ENCODE peak calls at places on chromosomes 4 and X, in five cellular contexts. F is naive thymus-derived CD4-positive, alpha-beta T cell; U is HCT116; B is right cardiac atrium; T is cardiac muscle cell. Q is an unnamed sample.

GRCh38 chrX:134599173-134599914 is 58.9 kb downstream of the PLAC1 start:
- DNase-seq in F (no peak), U (no peak), B (no peak), T (no peak), Q (no peak)

GRCh38 chr4:69057620-69058409 is 38.5 kb upstream of the UGT2B7 start:
- DNase-seq in F (no peak), U (no peak), B (no peak), T (peak; percentile 5), Q (no peak)

GRCh38 chr4:168509786-168510185 is 12.9 kb downstream of the PALLD start:
- DNase-seq in F (peak; percentile 48), U (no peak), B (no peak), T (no peak), Q (no peak)

GRCh38 chr4:98642991-98643426 is 15.4 kb downstream of the TSPAN5 start:
- DNase-seq in F (no peak), U (peak; percentile 68), B (no peak), T (no peak), Q (no peak)

GRCh38 chr4:91325495-91325894 is 978.3 kb upstream of the GRID2 start:
- DNase-seq in F (no peak), U (peak; percentile 1), B (no peak), T (no peak), Q (no peak)

GRCh38 chr4:169044723-169045447 is 34.8 kb upstream of the CBR4 start:
- DNase-seq in F (no peak), U (no peak), B (no peak), T (no peak), Q (no peak)

GRCh38 chr4:139665690-139666529 is at the start of gene MGST2:
- DNase-seq in F (no peak), U (no peak), B (peak; percentile 91), T (peak; percentile 89), Q (peak; percentile 90)

GRCh38 chr4:123640271-123640670 is 243.7 kb downstream of the SPRY1 start:
- DNase-seq in F (no peak), U (no peak), B (no peak), T (no peak), Q (no peak)

GRCh38 chr4:575281-576141 is 584 bp downstream of the TMEM271 start:
- DNase-seq in F (no peak), U (no peak), B (peak; percentile 69), T (peak; percentile 92), Q (peak; percentile 64)

GRCh38 chrX:15242899-15243555 is 26.9 kb downstream of the ASB9 start:
- DNase-seq in F (peak; percentile 24), U (peak; percentile 43), B (no peak), T (peak; percentile 28), Q (no peak)

GRCh38 chrX:9352683-9353430 is 112.0 kb upstream of the TBL1X start:
- DNase-seq in F (peak; percentile 12), U (no peak), B (no peak), T (no peak), Q (peak; percentile 80)

GRCh38 chrX:47456080-47456479 is 26.9 kb downstream of the ZNF41 start:
- DNase-seq in F (no peak), U (no peak), B (peak; percentile 60), T (no peak), Q (no peak)

GRCh38 chrX:10902001-10902400 is 209.1 kb upstream of the HCCS start:
- DNase-seq in F (no peak), U (no peak), B (no peak), T (no peak), Q (no peak)

GRCh38 chr4:40246547-40246900 is 49.7 kb downstream of the RHOH start:
- DNase-seq in F (no peak), U (no peak), B (no peak), T (no peak), Q (no peak)
- H3K4me1 ChIP-seq in F (peaks cover 69% of the 10 kb centered on the region), U (peaks cover 5% of the 10 kb centered on the region), B (no peaks in the 10 kb centered on the region), T (no peaks in the 10 kb centered on the region), Q (peaks cover 63% of the 10 kb centered on the region)

DNA sequence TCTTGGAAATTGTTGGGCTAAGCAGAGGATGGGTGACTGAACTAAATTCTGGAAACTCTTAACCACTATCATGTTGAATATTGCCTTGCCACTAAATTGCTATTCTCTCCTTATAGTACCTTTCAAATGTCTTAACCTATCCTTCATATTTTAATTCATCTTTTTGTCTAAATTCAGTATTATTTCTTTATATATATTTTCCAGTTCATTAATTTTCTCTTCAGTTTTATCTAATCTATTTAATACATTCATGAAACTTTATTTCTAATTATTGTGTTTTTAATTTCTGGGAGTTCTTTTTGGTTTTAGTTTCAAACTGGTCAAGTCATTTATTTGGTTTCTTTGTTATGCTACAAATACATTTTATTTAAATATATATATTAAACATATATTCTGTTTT is 8.7 kb upstream of the GUCY1A1 start:
- DNase-seq in F (no peak), U (no peak), B (no peak), T (no peak), Q (no peak)
- H3K4me1 ChIP-seq in F (no peaks in the 10 kb centered on the region), U (no peaks in the 10 kb centered on the region), B (no peaks in the 10 kb centered on the region), T (peaks cover 9% of the 10 kb centered on the region), Q (no peaks in the 10 kb centered on the region)

GRCh38 chrX:129780441-129781105 is 824 bp downstream of the SASH3 start:
- DNase-seq in F (no peak), U (no peak), B (no peak), T (no peak), Q (peak; percentile 86)
- H3K4me1 ChIP-seq in F (peaks cover 55% of the 10 kb centered on the region), U (no peaks in the 10 kb centered on the region), B (no peaks in the 10 kb centered on the region), T (no peaks in the 10 kb centered on the region), Q (peaks cover 25% of the 10 kb centered on the region)

GRCh38 chrX:97405031-97405685 is 521.5 kb downstream of the RPA4 start:
- DNase-seq in F (no peak), U (no peak), B (no peak), T (no peak), Q (no peak)
- H3K4me1 ChIP-seq in F (no peaks in the 10 kb centered on the region), U (no peaks in the 10 kb centered on the region), B (no peaks in the 10 kb centered on the region), T (peaks cover 6% of the 10 kb centered on the region), Q (no peaks in the 10 kb centered on the region)

DNA sequence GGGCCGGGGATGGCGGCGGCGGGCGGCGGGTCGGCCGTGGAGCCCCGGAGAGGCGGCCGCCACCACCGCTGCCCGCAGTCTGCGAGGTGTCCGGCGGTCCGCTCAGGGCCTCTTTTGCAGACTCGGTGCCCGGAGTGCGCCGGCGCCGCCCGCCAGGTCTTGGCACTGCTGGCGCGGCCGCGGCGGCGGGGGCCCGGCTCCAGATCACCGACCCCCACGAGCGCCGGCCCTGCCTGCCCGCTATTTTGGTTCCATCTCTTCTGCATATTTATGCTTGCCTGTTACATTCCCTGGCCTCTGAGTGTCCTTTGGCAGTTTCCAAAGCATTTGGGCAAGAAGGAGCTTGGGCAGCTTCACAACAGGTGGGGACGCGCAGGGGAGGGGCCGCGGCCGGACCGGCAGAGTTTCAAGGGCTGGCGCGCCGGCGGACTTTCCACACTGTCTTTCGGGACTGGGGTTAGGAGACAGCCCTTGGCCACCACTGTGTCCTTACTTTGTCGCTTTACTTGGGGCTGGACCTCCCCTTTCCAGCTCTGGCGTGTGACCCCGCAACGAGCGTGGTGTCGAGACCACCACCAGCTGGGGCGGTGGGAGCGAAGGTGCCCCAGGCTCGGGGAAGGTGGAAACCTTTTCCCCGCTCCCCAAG is 668 bp upstream of the TAPT1 start:
- DNase-seq in F (peak; percentile 40), U (no peak), B (peak; percentile 84), T (peak; percentile 74), Q (peak; percentile 91)
- H3K4me1 ChIP-seq in F (peaks cover 28% of the 10 kb centered on the region), U (no peaks in the 10 kb centered on the region), B (peaks cover 3% of the 10 kb centered on the region), T (peaks cover 21% of the 10 kb centered on the region), Q (peaks cover 75% of the 10 kb centered on the region)

GRCh38 chrX:81868979-81869378 is 667.1 kb downstream of the SH3BGRL start:
- DNase-seq in F (no peak), U (no peak), B (peak; percentile 15), T (no peak), Q (no peak)
- H3K4me1 ChIP-seq in F (no peaks in the 10 kb centered on the region), U (no peaks in the 10 kb centered on the region), B (no peaks in the 10 kb centered on the region), T (no peaks in the 10 kb centered on the region), Q (no peaks in the 10 kb centered on the region)

GRCh38 chrX:71542825-71543224 is 9.9 kb downstream of the OGT start:
- DNase-seq in F (no peak), U (no peak), B (no peak), T (no peak), Q (no peak)

GRCh38 chrX:71542411-71542810 is 9.5 kb downstream of the OGT start:
- DNase-seq in F (no peak), U (no peak), B (no peak), T (no peak), Q (no peak)

GRCh38 chrX:71541546-71542022 is 8.7 kb downstream of the OGT start:
- DNase-seq in F (no peak), U (no peak), B (no peak), T (no peak), Q (no peak)

GRCh38 chrX:71545364-71545763 is 12.5 kb downstream of the OGT start:
- DNase-seq in F (no peak), U (no peak), B (no peak), T (no peak), Q (no peak)

DNA sequence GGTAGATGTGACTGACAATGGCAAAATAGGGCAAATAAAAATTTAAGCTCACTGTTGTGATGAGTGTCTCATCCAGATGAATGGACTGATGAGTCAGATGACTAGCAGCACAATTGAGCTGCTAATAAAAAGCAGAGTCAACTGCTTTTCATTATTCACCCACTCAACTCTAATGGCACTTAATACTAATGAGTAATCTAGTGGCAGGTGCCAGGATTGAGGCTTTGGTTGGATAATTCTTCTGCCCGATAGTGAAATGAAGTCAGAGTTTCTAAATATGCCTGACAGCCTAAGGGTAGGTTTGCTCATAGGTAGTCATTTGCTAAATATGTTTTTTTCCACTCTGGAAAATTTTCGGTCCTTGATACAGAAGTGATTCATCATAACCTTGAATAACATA is 10.4 kb downstream of the OGT start:
- DNase-seq in F (no peak), U (no peak), B (no peak), T (no peak), Q (no peak)
- H3K4me1 ChIP-seq in F (peaks cover 28% of the 10 kb centered on the region), U (peaks cover 6% of the 10 kb centered on the region), B (peaks cover 6% of the 10 kb centered on the region), T (no peaks in the 10 kb centered on the region), Q (peaks cover 68% of the 10 kb centered on the region)

GRCh38 chr4:159169414-159169813 is 66.5 kb downstream of the RAPGEF2 start:
- DNase-seq in F (no peak), U (no peak), B (no peak), T (no peak), Q (no peak)

GRCh38 chr4:159174645-159175147 is 71.8 kb downstream of the RAPGEF2 start:
- DNase-seq in F (no peak), U (no peak), B (no peak), T (no peak), Q (no peak)

GRCh38 chr4:159175165-159175988 is 72.5 kb downstream of the RAPGEF2 start:
- DNase-seq in F (peak; percentile 70), U (peak; percentile 80), B (peak; percentile 63), T (peak; percentile 85), Q (peak; percentile 74)

GRCh38 chr4:159171287-159171686 is 68.4 kb downstream of the RAPGEF2 start:
- DNase-seq in F (no peak), U (no peak), B (no peak), T (no peak), Q (no peak)

GRCh38 chr4:159169903-159170302 is 67.0 kb downstream of the RAPGEF2 start:
- DNase-seq in F (no peak), U (no peak), B (no peak), T (no peak), Q (no peak)
- H3K4me1 ChIP-seq in F (no peaks in the 10 kb centered on the region), U (peaks cover 3% of the 10 kb centered on the region), B (peaks cover 3% of the 10 kb centered on the region), T (peaks cover 36% of the 10 kb centered on the region), Q (peaks cover 35% of the 10 kb centered on the region)

GRCh38 chrX:54747713-54748393 is 50.2 kb downstream of the ITIH6 start:
- DNase-seq in F (no peak), U (no peak), B (no peak), T (no peak), Q (no peak)

GRCh38 chrX:54748626-54749025 is 49.4 kb downstream of the ITIH6 start:
- DNase-seq in F (no peak), U (no peak), B (no peak), T (no peak), Q (no peak)

GRCh38 chrX:54745676-54746075 is 52.4 kb downstream of the ITIH6 start:
- DNase-seq in F (no peak), U (no peak), B (no peak), T (no peak), Q (no peak)

GRCh38 chrX:54746928-54747327 is 51.1 kb downstream of the ITIH6 start:
- DNase-seq in F (no peak), U (no peak), B (no peak), T (no peak), Q (no peak)
- H3K4me1 ChIP-seq in F (no peaks in the 10 kb centered on the region), U (no peaks in the 10 kb centered on the region), B (no peaks in the 10 kb centered on the region), T (no peaks in the 10 kb centered on the region), Q (no peaks in the 10 kb centered on the region)

Q was measured in spleen.